ENCODE peak calls at places on chromosome 12, in nine cellular contexts. One of them, this sample, is unnamed.

GRCh38 chr12:123389560-123390351 is 5.8 kb downstream of the KMT5A start:
- DNase-seq in colonic mucosa: peak
- DNase-seq in iris pigment epithelial cell: peak
- DNase-seq in EL: peak
- DNase-seq in LHCN-M2: peak
- DNase-seq in left cardiac atrium: peak
- DNase-seq in stimulated activated CD4-positive, alpha-beta T cell treated with anti-CD3 and anti-CD28 coated beads, Interleukin-2, amount 100 ng/mL, for 4 hours: peak
- DNase-seq in AG09309: no peak
- DNase-seq in osteoblast: peak
- DNase-seq in this sample: peak

GRCh38 chr12:105031061-105031807 is 45.1 kb downstream of the NOPCHAP1 start:
- DNase-seq in left cardiac atrium: no peak
- DNase-seq in iris pigment epithelial cell: no peak
- DNase-seq in AG09309: no peak
- DNase-seq in stimulated activated CD4-positive, alpha-beta T cell treated with anti-CD3 and anti-CD28 coated beads, Interleukin-2, amount 100 ng/mL, for 4 hours: no peak
- DNase-seq in osteoblast: no peak
- DNase-seq in LHCN-M2: no peak
- DNase-seq in EL: no peak
- DNase-seq in colonic mucosa: no peak
- DNase-seq in this sample: peak

GRCh38 chr12:88305491-88305890 is 163.4 kb downstream of the TMTC3 start:
- DNase-seq in osteoblast: no peak
- DNase-seq in LHCN-M2: no peak
- DNase-seq in left cardiac atrium: no peak
- DNase-seq in EL: no peak
- DNase-seq in AG09309: no peak
- DNase-seq in iris pigment epithelial cell: no peak
- DNase-seq in stimulated activated CD4-positive, alpha-beta T cell treated with anti-CD3 and anti-CD28 coated beads, Interleukin-2, amount 100 ng/mL, for 4 hours: no peak
- DNase-seq in colonic mucosa: no peak
- DNase-seq in this sample: no peak

GRCh38 chr12:58408516-58408915 is 467.1 kb downstream of the ATP23 start:
- DNase-seq in left cardiac atrium: no peak
- DNase-seq in EL: no peak
- DNase-seq in LHCN-M2: no peak
- DNase-seq in iris pigment epithelial cell: no peak
- DNase-seq in AG09309: no peak
- DNase-seq in stimulated activated CD4-positive, alpha-beta T cell treated with anti-CD3 and anti-CD28 coated beads, Interleukin-2, amount 100 ng/mL, for 4 hours: no peak
- DNase-seq in osteoblast: no peak
- DNase-seq in colonic mucosa: no peak
- DNase-seq in this sample: no peak

GRCh38 chr12:50282581-50283229 is 615 bp downstream of the LIMA1 start:
- DNase-seq in left cardiac atrium: no peak
- DNase-seq in stimulated activated CD4-positive, alpha-beta T cell treated with anti-CD3 and anti-CD28 coated beads, Interleukin-2, amount 100 ng/mL, for 4 hours: no peak
- DNase-seq in AG09309: no peak
- DNase-seq in osteoblast: peak
- DNase-seq in EL: peak
- DNase-seq in iris pigment epithelial cell: peak
- DNase-seq in LHCN-M2: no peak
- DNase-seq in colonic mucosa: peak
- DNase-seq in this sample: no peak

GRCh38 chr12:46265734-46266133 is 3.1 kb downstream of the SLC38A1 start:
- DNase-seq in osteoblast: no peak
- DNase-seq in stimulated activated CD4-positive, alpha-beta T cell treated with anti-CD3 and anti-CD28 coated beads, Interleukin-2, amount 100 ng/mL, for 4 hours: no peak
- DNase-seq in LHCN-M2: no peak
- DNase-seq in EL: no peak
- DNase-seq in colonic mucosa: no peak
- DNase-seq in iris pigment epithelial cell: no peak
- DNase-seq in AG09309: no peak
- DNase-seq in left cardiac atrium: no peak
- DNase-seq in this sample: peak

GRCh38 chr12:51160814-51161459 is 12.0 kb downstream of the TFCP2 start:
- DNase-seq in iris pigment epithelial cell: no peak
- DNase-seq in stimulated activated CD4-positive, alpha-beta T cell treated with anti-CD3 and anti-CD28 coated beads, Interleukin-2, amount 100 ng/mL, for 4 hours: no peak
- DNase-seq in colonic mucosa: no peak
- DNase-seq in osteoblast: peak
- DNase-seq in EL: no peak
- DNase-seq in left cardiac atrium: no peak
- DNase-seq in AG09309: no peak
- DNase-seq in LHCN-M2: peak
- DNase-seq in this sample: no peak

GRCh38 chr12:82866227-82866803 is 179.6 kb downstream of the TMTC2 start:
- DNase-seq in AG09309: no peak
- DNase-seq in EL: no peak
- DNase-seq in left cardiac atrium: no peak
- DNase-seq in iris pigment epithelial cell: no peak
- DNase-seq in colonic mucosa: no peak
- DNase-seq in LHCN-M2: no peak
- DNase-seq in osteoblast: no peak
- DNase-seq in stimulated activated CD4-positive, alpha-beta T cell treated with anti-CD3 and anti-CD28 coated beads, Interleukin-2, amount 100 ng/mL, for 4 hours: no peak
- DNase-seq in this sample: no peak

GRCh38 chr12:80690090-80690489 is 17.3 kb upstream of the MYF6 start:
- DNase-seq in colonic mucosa: no peak
- DNase-seq in AG09309: no peak
- DNase-seq in left cardiac atrium: no peak
- DNase-seq in EL: no peak
- DNase-seq in osteoblast: no peak
- DNase-seq in iris pigment epithelial cell: no peak
- DNase-seq in stimulated activated CD4-positive, alpha-beta T cell treated with anti-CD3 and anti-CD28 coated beads, Interleukin-2, amount 100 ng/mL, for 4 hours: no peak
- DNase-seq in LHCN-M2: no peak
- DNase-seq in this sample: no peak

GRCh38 chr12:54591001-54591591 is 2.6 kb upstream of the PPP1R1A start:
- DNase-seq in AG09309: no peak
- DNase-seq in stimulated activated CD4-positive, alpha-beta T cell treated with anti-CD3 and anti-CD28 coated beads, Interleukin-2, amount 100 ng/mL, for 4 hours: no peak
- DNase-seq in LHCN-M2: peak
- DNase-seq in EL: no peak
- DNase-seq in left cardiac atrium: no peak
- DNase-seq in colonic mucosa: no peak
- DNase-seq in osteoblast: no peak
- DNase-seq in iris pigment epithelial cell: no peak
- DNase-seq in this sample: no peak

GRCh38 chr12:113974006-113974405 is 7.9 kb upstream of the RBM19 start:
- DNase-seq in colonic mucosa: no peak
- DNase-seq in iris pigment epithelial cell: no peak
- DNase-seq in osteoblast: no peak
- DNase-seq in AG09309: no peak
- DNase-seq in LHCN-M2: no peak
- DNase-seq in EL: no peak
- DNase-seq in left cardiac atrium: no peak
- DNase-seq in stimulated activated CD4-positive, alpha-beta T cell treated with anti-CD3 and anti-CD28 coated beads, Interleukin-2, amount 100 ng/mL, for 4 hours: no peak
- DNase-seq in this sample: no peak

GRCh38 chr12:131192951-131193350 is 239.2 kb downstream of the ADGRD1 start:
- DNase-seq in stimulated activated CD4-positive, alpha-beta T cell treated with anti-CD3 and anti-CD28 coated beads, Interleukin-2, amount 100 ng/mL, for 4 hours: no peak
- DNase-seq in AG09309: no peak
- DNase-seq in left cardiac atrium: no peak
- DNase-seq in EL: no peak
- DNase-seq in osteoblast: no peak
- DNase-seq in colonic mucosa: no peak
- DNase-seq in LHCN-M2: no peak
- DNase-seq in iris pigment epithelial cell: no peak
- DNase-seq in this sample: no peak

GRCh38 chr12:75944097-75944904 is 87.3 kb downstream of the PHLDA1 start:
- DNase-seq in colonic mucosa: no peak
- DNase-seq in left cardiac atrium: no peak
- DNase-seq in LHCN-M2: peak
- DNase-seq in AG09309: peak
- DNase-seq in EL: peak
- DNase-seq in stimulated activated CD4-positive, alpha-beta T cell treated with anti-CD3 and anti-CD28 coated beads, Interleukin-2, amount 100 ng/mL, for 4 hours: no peak
- DNase-seq in osteoblast: peak
- DNase-seq in iris pigment epithelial cell: peak
- DNase-seq in this sample: peak

GRCh38 chr12:48029811-48030650 is 25.8 kb upstream of the COL2A1 start:
- DNase-seq in left cardiac atrium: no peak
- DNase-seq in osteoblast: peak
- DNase-seq in AG09309: no peak
- DNase-seq in colonic mucosa: no peak
- DNase-seq in LHCN-M2: no peak
- DNase-seq in iris pigment epithelial cell: no peak
- DNase-seq in EL: no peak
- DNase-seq in stimulated activated CD4-positive, alpha-beta T cell treated with anti-CD3 and anti-CD28 coated beads, Interleukin-2, amount 100 ng/mL, for 4 hours: no peak
- DNase-seq in this sample: no peak

GRCh38 chr12:120583478-120584030 is 2.4 kb upstream of the POP5 start:
- DNase-seq in iris pigment epithelial cell: peak
- DNase-seq in left cardiac atrium: peak
- DNase-seq in LHCN-M2: peak
- DNase-seq in AG09309: no peak
- DNase-seq in EL: peak
- DNase-seq in colonic mucosa: peak
- DNase-seq in stimulated activated CD4-positive, alpha-beta T cell treated with anti-CD3 and anti-CD28 coated beads, Interleukin-2, amount 100 ng/mL, for 4 hours: peak
- DNase-seq in osteoblast: peak
- DNase-seq in this sample: peak

GRCh38 chr12:1318327-1319031 is 275.9 kb downstream of the FBXL14 start:
- DNase-seq in stimulated activated CD4-positive, alpha-beta T cell treated with anti-CD3 and anti-CD28 coated beads, Interleukin-2, amount 100 ng/mL, for 4 hours: no peak
- DNase-seq in osteoblast: peak
- DNase-seq in left cardiac atrium: no peak
- DNase-seq in EL: peak
- DNase-seq in colonic mucosa: peak
- DNase-seq in LHCN-M2: peak
- DNase-seq in AG09309: peak
- DNase-seq in iris pigment epithelial cell: peak
- DNase-seq in this sample: no peak

GRCh38 chr12:101685121-101685520 is 12.3 kb upstream of the CHPT1 start:
- DNase-seq in EL: no peak
- DNase-seq in left cardiac atrium: no peak
- DNase-seq in colonic mucosa: no peak
- DNase-seq in stimulated activated CD4-positive, alpha-beta T cell treated with anti-CD3 and anti-CD28 coated beads, Interleukin-2, amount 100 ng/mL, for 4 hours: no peak
- DNase-seq in osteoblast: no peak
- DNase-seq in iris pigment epithelial cell: no peak
- DNase-seq in LHCN-M2: no peak
- DNase-seq in AG09309: no peak
- DNase-seq in this sample: no peak

GRCh38 chr12:120265483-120266179 is at the start of gene PXN:
- DNase-seq in iris pigment epithelial cell: peak
- DNase-seq in stimulated activated CD4-positive, alpha-beta T cell treated with anti-CD3 and anti-CD28 coated beads, Interleukin-2, amount 100 ng/mL, for 4 hours: peak
- DNase-seq in osteoblast: peak
- DNase-seq in EL: peak
- DNase-seq in LHCN-M2: peak
- DNase-seq in AG09309: no peak
- DNase-seq in colonic mucosa: peak
- DNase-seq in left cardiac atrium: peak
- DNase-seq in this sample: peak

GRCh38 chr12:24821691-24822090 is 127.2 kb downstream of the BCAT1 start:
- DNase-seq in osteoblast: no peak
- DNase-seq in stimulated activated CD4-positive, alpha-beta T cell treated with anti-CD3 and anti-CD28 coated beads, Interleukin-2, amount 100 ng/mL, for 4 hours: no peak
- DNase-seq in EL: peak
- DNase-seq in iris pigment epithelial cell: peak
- DNase-seq in LHCN-M2: peak
- DNase-seq in colonic mucosa: no peak
- DNase-seq in left cardiac atrium: no peak
- DNase-seq in AG09309: no peak
- DNase-seq in this sample: no peak

GRCh38 chr12:11879306-11879705 is 191.4 kb upstream of the BCL2L14 start:
- DNase-seq in EL: peak
- DNase-seq in LHCN-M2: peak
- DNase-seq in colonic mucosa: no peak
- DNase-seq in AG09309: peak
- DNase-seq in iris pigment epithelial cell: peak
- DNase-seq in stimulated activated CD4-positive, alpha-beta T cell treated with anti-CD3 and anti-CD28 coated beads, Interleukin-2, amount 100 ng/mL, for 4 hours: no peak
- DNase-seq in left cardiac atrium: no peak
- DNase-seq in osteoblast: no peak
- DNase-seq in this sample: no peak

GRCh38 chr12:50187084-50187900 is 20.1 kb upstream of the CERS5 start:
- DNase-seq in iris pigment epithelial cell: peak
- DNase-seq in left cardiac atrium: no peak
- DNase-seq in AG09309: peak
- DNase-seq in LHCN-M2: peak
- DNase-seq in stimulated activated CD4-positive, alpha-beta T cell treated with anti-CD3 and anti-CD28 coated beads, Interleukin-2, amount 100 ng/mL, for 4 hours: no peak
- DNase-seq in osteoblast: peak
- DNase-seq in colonic mucosa: no peak
- DNase-seq in EL: peak
- DNase-seq in this sample: peak

GRCh38 chr12:68131867-68132414 is 27.6 kb downstream of the IFNG start:
- DNase-seq in AG09309: no peak
- DNase-seq in colonic mucosa: no peak
- DNase-seq in left cardiac atrium: no peak
- DNase-seq in LHCN-M2: no peak
- DNase-seq in osteoblast: no peak
- DNase-seq in iris pigment epithelial cell: no peak
- DNase-seq in EL: no peak
- DNase-seq in stimulated activated CD4-positive, alpha-beta T cell treated with anti-CD3 and anti-CD28 coated beads, Interleukin-2, amount 100 ng/mL, for 4 hours: no peak
- DNase-seq in this sample: no peak

GRCh38 chr12:113237748-113238147 is 16.5 kb downstream of the TPCN1 start:
- DNase-seq in AG09309: no peak
- DNase-seq in LHCN-M2: no peak
- DNase-seq in EL: no peak
- DNase-seq in osteoblast: no peak
- DNase-seq in iris pigment epithelial cell: no peak
- DNase-seq in left cardiac atrium: peak
- DNase-seq in colonic mucosa: peak
- DNase-seq in stimulated activated CD4-positive, alpha-beta T cell treated with anti-CD3 and anti-CD28 coated beads, Interleukin-2, amount 100 ng/mL, for 4 hours: no peak
- DNase-seq in this sample: no peak

GRCh38 chr12:92369643-92370042 is 224.0 kb upstream of the BTG1 start:
- DNase-seq in EL: peak
- DNase-seq in AG09309: peak
- DNase-seq in osteoblast: peak
- DNase-seq in colonic mucosa: no peak
- DNase-seq in iris pigment epithelial cell: no peak
- DNase-seq in LHCN-M2: peak
- DNase-seq in stimulated activated CD4-positive, alpha-beta T cell treated with anti-CD3 and anti-CD28 coated beads, Interleukin-2, amount 100 ng/mL, for 4 hours: no peak
- DNase-seq in left cardiac atrium: no peak
- DNase-seq in this sample: no peak

GRCh38 chr12:132600048-132601032 is 10.0 kb downstream of the LRCOL1 start:
- DNase-seq in stimulated activated CD4-positive, alpha-beta T cell treated with anti-CD3 and anti-CD28 coated beads, Interleukin-2, amount 100 ng/mL, for 4 hours: no peak
- DNase-seq in iris pigment epithelial cell: peak
- DNase-seq in colonic mucosa: peak
- DNase-seq in left cardiac atrium: peak
- DNase-seq in LHCN-M2: peak
- DNase-seq in osteoblast: peak
- DNase-seq in AG09309: no peak
- DNase-seq in EL: peak
- DNase-seq in this sample: peak

GRCh38 chr12:2244013-2244861 is 191.4 kb downstream of the CACNA1C start:
- DNase-seq in iris pigment epithelial cell: peak
- DNase-seq in EL: peak
- DNase-seq in AG09309: peak
- DNase-seq in osteoblast: peak
- DNase-seq in left cardiac atrium: no peak
- DNase-seq in LHCN-M2: peak
- DNase-seq in colonic mucosa: no peak
- DNase-seq in stimulated activated CD4-positive, alpha-beta T cell treated with anti-CD3 and anti-CD28 coated beads, Interleukin-2, amount 100 ng/mL, for 4 hours: no peak
- DNase-seq in this sample: no peak

GRCh38 chr12:122527478-122527944 is 462 bp downstream of the KNTC1 start:
- DNase-seq in LHCN-M2: peak
- DNase-seq in left cardiac atrium: no peak
- DNase-seq in iris pigment epithelial cell: peak
- DNase-seq in AG09309: no peak
- DNase-seq in stimulated activated CD4-positive, alpha-beta T cell treated with anti-CD3 and anti-CD28 coated beads, Interleukin-2, amount 100 ng/mL, for 4 hours: peak
- DNase-seq in osteoblast: no peak
- DNase-seq in colonic mucosa: peak
- DNase-seq in EL: peak
- DNase-seq in this sample: peak

GRCh38 chr12:98591209-98591608 is 2.3 kb upstream of the SLC25A3 start:
- DNase-seq in AG09309: no peak
- DNase-seq in osteoblast: peak
- DNase-seq in iris pigment epithelial cell: peak
- DNase-seq in colonic mucosa: no peak
- DNase-seq in left cardiac atrium: no peak
- DNase-seq in LHCN-M2: no peak
- DNase-seq in stimulated activated CD4-positive, alpha-beta T cell treated with anti-CD3 and anti-CD28 coated beads, Interleukin-2, amount 100 ng/mL, for 4 hours: no peak
- DNase-seq in EL: no peak
- DNase-seq in this sample: no peak

GRCh38 chr12:84361651-84362551 is 550.7 kb downstream of the SLC6A15 start:
- DNase-seq in iris pigment epithelial cell: no peak
- DNase-seq in LHCN-M2: no peak
- DNase-seq in AG09309: no peak
- DNase-seq in colonic mucosa: no peak
- DNase-seq in osteoblast: peak
- DNase-seq in stimulated activated CD4-positive, alpha-beta T cell treated with anti-CD3 and anti-CD28 coated beads, Interleukin-2, amount 100 ng/mL, for 4 hours: no peak
- DNase-seq in EL: no peak
- DNase-seq in left cardiac atrium: no peak
- DNase-seq in this sample: no peak

GRCh38 chr12:89933911-89934310 is 225.3 kb upstream of the ATP2B1 start:
- DNase-seq in left cardiac atrium: no peak
- DNase-seq in LHCN-M2: no peak
- DNase-seq in AG09309: peak
- DNase-seq in osteoblast: peak
- DNase-seq in iris pigment epithelial cell: peak
- DNase-seq in EL: peak
- DNase-seq in stimulated activated CD4-positive, alpha-beta T cell treated with anti-CD3 and anti-CD28 coated beads, Interleukin-2, amount 100 ng/mL, for 4 hours: no peak
- DNase-seq in colonic mucosa: no peak
- DNase-seq in this sample: no peak

GRCh38 chr12:54273981-54274380 is 5.9 kb downstream of the CBX5 start:
- DNase-seq in osteoblast: no peak
- DNase-seq in left cardiac atrium: no peak
- DNase-seq in AG09309: no peak
- DNase-seq in colonic mucosa: no peak
- DNase-seq in stimulated activated CD4-positive, alpha-beta T cell treated with anti-CD3 and anti-CD28 coated beads, Interleukin-2, amount 100 ng/mL, for 4 hours: no peak
- DNase-seq in iris pigment epithelial cell: no peak
- DNase-seq in LHCN-M2: no peak
- DNase-seq in EL: no peak
- DNase-seq in this sample: no peak

This sample was measured in GM20000.